ENCODE peak calls at places on chromosome 1, in ten cellular contexts. S is psoas muscle; K is GM12865; T is endothelial cell of umbilical vein; J is fibroblast of mammary gland; H is GM06990; W is fibroblast of pulmonary artery; A is nephron progenitor cell; U is CD4-positive, alpha-beta T cell; Q is GM20000. O is an unnamed sample.

GRCh38 chr1:185733818-185734709 is at the start of gene HMCN1:
- DNase-seq in S (peak; percentile 78), K (peak; percentile 2), T (peak; percentile 85), J (peak; percentile 72), H (peak; percentile 2), W (peak; percentile 69), A (peak; percentile 82), U (no peak), Q (peak; percentile 8), O (no peak)

GRCh38 chr1:7922301-7922700 is 18.3 kb downstream of the TNFRSF9 start:
- DNase-seq in S (no peak), K (no peak), T (no peak), J (peak; percentile 67), H (no peak), W (peak; percentile 29), A (no peak), U (no peak), Q (no peak), O (no peak)

GRCh38 chr1:27027575-27028250 is 15.1 kb upstream of the TENT5B start:
- DNase-seq in S (no peak), K (no peak), T (no peak), J (no peak), H (no peak), W (no peak), A (no peak), U (no peak), Q (no peak), O (no peak)

GRCh38 chr1:170711682-170712081 is 47.8 kb downstream of the PRRX1 start:
- DNase-seq in S (no peak), K (no peak), T (no peak), J (peak; percentile 97), H (no peak), W (no peak), A (no peak), U (no peak), Q (no peak), O (no peak)

GRCh38 chr1:174764186-174764585 is 235.6 kb upstream of the CACYBP start:
- DNase-seq in S (no peak), K (no peak), T (no peak), J (no peak), H (no peak), W (no peak), A (no peak), U (no peak), Q (no peak), O (no peak)

GRCh38 chr1:89525169-89525855 is 683 bp downstream of the LRRC8B start:
- DNase-seq in S (no peak), K (peak; percentile 54), T (peak; percentile 48), J (no peak), H (no peak), W (no peak), A (peak; percentile 42), U (peak; percentile 23), Q (peak; percentile 67), O (peak; percentile 54)

GRCh38 chr1:167752219-167752985 is 30.6 kb downstream of the MPZL1 start:
- DNase-seq in S (no peak), K (peak; percentile 11), T (no peak), J (peak; percentile 65), H (no peak), W (no peak), A (no peak), U (no peak), Q (no peak), O (no peak)

GRCh38 chr1:116806245-116806644 is 52.0 kb downstream of the CD2 start:
- DNase-seq in S (no peak), K (peak; percentile 91), T (no peak), J (no peak), H (peak; percentile 44), W (no peak), A (no peak), U (peak; percentile 40), Q (no peak), O (peak; percentile 18)

GRCh38 chr1:7435276-7436055 is 335.6 kb upstream of the VAMP3 start:
- DNase-seq in S (no peak), K (no peak), T (no peak), J (no peak), H (no peak), W (no peak), A (no peak), U (no peak), Q (no peak), O (no peak)

GRCh38 chr1:178628637-178629548 is 96.2 kb upstream of the RALGPS2 start:
- DNase-seq in S (peak; percentile 31), K (no peak), T (no peak), J (peak; percentile 86), H (no peak), W (peak; percentile 35), A (no peak), U (no peak), Q (no peak), O (no peak)

GRCh38 chr1:246530482-246530881 is 23.4 kb upstream of the SMYD3 start:
- DNase-seq in S (no peak), K (no peak), T (no peak), J (no peak), H (no peak), W (no peak), A (no peak), U (no peak), Q (no peak), O (no peak)

GRCh38 chr1:40532844-40533424 is 1.5 kb downstream of the ZNF684 start:
- DNase-seq in S (no peak), K (peak; percentile 74), T (peak; percentile 75), J (peak; percentile 58), H (peak; percentile 21), W (peak; percentile 73), A (peak; percentile 20), U (peak; percentile 1), Q (peak; percentile 61), O (peak; percentile 48)
- TF ChIP-seq CTCF in S (peak; percentile 42), K (peak; percentile 70), T (peak; percentile 55), J (peak; percentile 79), H (peak; percentile 76), W (peak; percentile 80), A (peak; percentile 60), U (peak; percentile 67), Q (peak; percentile 26), O (peak; percentile 47)

GRCh38 chr1:236750928-236751327 is 44.2 kb upstream of the MTR start:
- DNase-seq in S (no peak), K (no peak), T (no peak), J (no peak), H (no peak), W (no peak), A (no peak), U (no peak), Q (no peak), O (no peak)

GRCh38 chr1:236746785-236747184 is 48.3 kb upstream of the MTR start:
- DNase-seq in S (no peak), K (no peak), T (no peak), J (no peak), H (no peak), W (no peak), A (no peak), U (no peak), Q (no peak), O (no peak)

GRCh38 chr1:236751385-236751784 is 43.7 kb upstream of the MTR start:
- DNase-seq in S (no peak), K (no peak), T (no peak), J (no peak), H (no peak), W (no peak), A (no peak), U (no peak), Q (no peak), O (no peak)

GRCh38 chr1:236747311-236747956 is 47.7 kb upstream of the MTR start:
- DNase-seq in S (no peak), K (no peak), T (no peak), J (no peak), H (no peak), W (no peak), A (no peak), U (no peak), Q (no peak), O (no peak)

GRCh38 chr1:236748471-236748870 is 46.6 kb upstream of the MTR start:
- DNase-seq in S (no peak), K (no peak), T (no peak), J (no peak), H (no peak), W (no peak), A (no peak), U (no peak), Q (no peak), O (no peak)
- TF ChIP-seq CTCF in S (no peak), K (peak; percentile 18), T (peak; percentile 9), J (peak; percentile 21), H (peak; percentile 21), W (peak; percentile 26), A (no peak), U (no peak), Q (no peak), O (no peak)

GRCh38 chr1:220994671-220995070 is 115.4 kb downstream of the HLX start:
- DNase-seq in S (no peak), K (no peak), T (no peak), J (no peak), H (no peak), W (no peak), A (no peak), U (no peak), Q (no peak), O (no peak)

GRCh38 chr1:220992705-220993052 is 113.4 kb downstream of the HLX start:
- DNase-seq in S (no peak), K (no peak), T (no peak), J (no peak), H (no peak), W (no peak), A (no peak), U (no peak), Q (no peak), O (no peak)

GRCh38 chr1:220991506-220991905 is 112.3 kb downstream of the HLX start:
- DNase-seq in S (no peak), K (no peak), T (no peak), J (peak; percentile 21), H (no peak), W (no peak), A (no peak), U (no peak), Q (no peak), O (no peak)

GRCh38 chr1:220991959-220992704 is 112.9 kb downstream of the HLX start:
- DNase-seq in S (no peak), K (no peak), T (no peak), J (peak; percentile 64), H (no peak), W (peak; percentile 47), A (no peak), U (no peak), Q (no peak), O (no peak)

GRCh38 chr1:220990417-220991337 is 111.4 kb downstream of the HLX start:
- DNase-seq in S (no peak), K (no peak), T (peak; percentile 82), J (peak; percentile 93), H (no peak), W (peak; percentile 73), A (no peak), U (no peak), Q (no peak), O (no peak)
- TF ChIP-seq CTCF in S (no peak), K (no peak), T (no peak), J (peak; percentile 45), H (no peak), W (peak; percentile 25), A (no peak), U (no peak), Q (no peak), O (no peak)

DNA sequence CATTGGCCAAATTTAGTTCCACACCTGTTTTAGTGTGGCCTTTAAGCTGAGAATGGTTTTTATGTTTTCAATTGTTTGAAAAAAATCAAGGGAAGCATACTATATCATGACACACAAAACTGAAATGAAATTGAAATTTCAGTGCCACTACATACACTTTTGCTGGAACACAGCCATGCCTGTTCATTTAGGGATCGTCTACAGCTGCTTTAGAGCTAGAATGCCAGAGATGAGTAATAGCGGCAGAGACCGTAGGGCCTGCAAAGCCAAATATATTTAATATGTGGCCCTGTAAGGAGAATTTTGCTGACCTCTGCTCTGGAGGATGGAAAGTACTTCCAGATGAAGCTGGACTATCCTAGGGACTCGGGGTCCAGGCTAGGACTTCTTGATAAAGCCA is 62.5 kb upstream of the LYST start:
- DNase-seq in S (no peak), K (peak; percentile 42), T (no peak), J (peak; percentile 40), H (no peak), W (no peak), A (no peak), U (no peak), Q (no peak), O (no peak)
- TF ChIP-seq CTCF in S (no peak), K (no peak), T (no peak), J (no peak), H (no peak), W (no peak), A (no peak), U (no peak), Q (no peak), O (no peak)